ENCODE peak calls at places on chromosomes 16 and 17, in six cellular contexts. Q, W, E, M, D and A are unnamed samples.

GRCh38 chr17:81635973-81636504 is 873 bp downstream of the NPLOC4 start:
- DNase-seq in Q (peak), W (no peak), M (no peak), D (no peak), E (no peak), A (no peak)

GRCh38 chr16:57023541-57024249 is 34.3 kb downstream of the NLRC5 start:
- DNase-seq in D (no peak), M (no peak), E (no peak), Q (no peak), W (peak), A (no peak)

GRCh38 chr16:70457446-70457845 is 3.1 kb downstream of the FCSK start:
- DNase-seq in W (no peak), M (no peak), E (no peak), Q (no peak), D (no peak), A (no peak)

GRCh38 chr16:881219-882097 is 80.9 kb upstream of the GNG13 start:
- DNase-seq in D (no peak), Q (no peak), E (no peak), M (no peak), W (no peak), A (peak)

GRCh38 chr16:85717393-85718152 is 28.8 kb upstream of the GINS2 start:
- DNase-seq in W (peak), D (peak), E (no peak), Q (peak), M (peak), A (peak)

GRCh38 chr16:32116080-32116479 is 137.0 kb upstream of the TP53TG3D start:
- DNase-seq in W (peak), D (no peak), M (no peak), E (no peak), Q (no peak), A (no peak)

GRCh38 chr17:69093279-69093789 is 32.6 kb upstream of the ABCA9 start:
- DNase-seq in Q (no peak), W (no peak), E (no peak), M (no peak), D (no peak), A (no peak)

GRCh38 chr17:61135782-61136181 is 263.9 kb upstream of the TBX2 start:
- DNase-seq in W (no peak), E (no peak), M (no peak), D (no peak), Q (no peak), A (no peak)

GRCh38 chr17:7228920-7229319 is 5.4 kb downstream of the DVL2 start:
- DNase-seq in Q (no peak), W (no peak), E (no peak), D (no peak), M (no peak), A (no peak)

GRCh38 chr17:62963296-62963695 is 2.7 kb upstream of the TANC2 start:
- DNase-seq in M (no peak), D (peak), E (peak), W (no peak), Q (no peak), A (no peak)

GRCh38 chr17:71921726-71922320 is 199.0 kb upstream of the SOX9 start:
- DNase-seq in D (peak), Q (no peak), M (no peak), W (no peak), E (no peak), A (no peak)

GRCh38 chr17:19578545-19578944 is 44.9 kb downstream of the SLC47A1 start:
- DNase-seq in E (no peak), D (peak), W (no peak), M (peak), Q (no peak), A (no peak)

GRCh38 chr17:10292057-10292931 is 80.5 kb downstream of the MYH13 start:
- DNase-seq in D (peak), W (no peak), Q (no peak), M (no peak), E (no peak), A (no peak)

GRCh38 chr16:89297870-89298545 is 80.5 kb downstream of the ZNF778 start:
- DNase-seq in E (no peak), D (no peak), Q (no peak), M (no peak), W (no peak), A (no peak)